ENCODE peak calls at places on chromosomes 7 and 10, in nine cellular contexts. One of them, this sample, is unnamed.

GRCh38 chr7:75993689-75994387 is 557 bp downstream of the TMEM120A start:
- DNase-seq in right lobe of liver: peak; percentile 92
- DNase-seq in natural killer cell: peak; percentile 34
- DNase-seq in Calu3: peak; percentile 32
- DNase-seq in PC-9: peak; percentile 45
- DNase-seq in fibroblast of mammary gland: peak; percentile 66
- DNase-seq in WTC11: peak; percentile 61
- DNase-seq in choroid plexus epithelial cell: peak; percentile 62
- DNase-seq in foreskin fibroblast: peak; percentile 39
- DNase-seq in this sample: peak; percentile 38

GRCh38 chr7:1242601-1243289 is 10.1 kb downstream of the UNCX start:
- DNase-seq in foreskin fibroblast: no peak
- DNase-seq in PC-9: no peak
- DNase-seq in Calu3: no peak
- DNase-seq in natural killer cell: no peak
- DNase-seq in fibroblast of mammary gland: no peak
- DNase-seq in choroid plexus epithelial cell: no peak
- DNase-seq in right lobe of liver: peak; percentile 46
- DNase-seq in WTC11: no peak
- DNase-seq in this sample: no peak

GRCh38 chr7:125878990-125879389 is 949.4 kb upstream of the POT1 start:
- DNase-seq in choroid plexus epithelial cell: peak; percentile 52
- DNase-seq in foreskin fibroblast: no peak
- DNase-seq in PC-9: no peak
- DNase-seq in Calu3: no peak
- DNase-seq in fibroblast of mammary gland: no peak
- DNase-seq in right lobe of liver: no peak
- DNase-seq in natural killer cell: no peak
- DNase-seq in WTC11: no peak
- DNase-seq in this sample: no peak

GRCh38 chr10:132865236-132865635 is 77.1 kb downstream of the CFAP46 start:
- DNase-seq in choroid plexus epithelial cell: no peak
- DNase-seq in natural killer cell: no peak
- DNase-seq in WTC11: peak; percentile 9
- DNase-seq in Calu3: no peak
- DNase-seq in fibroblast of mammary gland: no peak
- DNase-seq in PC-9: no peak
- DNase-seq in right lobe of liver: peak; percentile 45
- DNase-seq in foreskin fibroblast: no peak
- DNase-seq in this sample: peak; percentile 9

GRCh38 chr7:87188930-87189329 is 30.6 kb downstream of the TMEM243 start:
- DNase-seq in natural killer cell: no peak
- DNase-seq in right lobe of liver: no peak
- DNase-seq in fibroblast of mammary gland: no peak
- DNase-seq in foreskin fibroblast: no peak
- DNase-seq in Calu3: no peak
- DNase-seq in PC-9: no peak
- DNase-seq in choroid plexus epithelial cell: no peak
- DNase-seq in WTC11: no peak
- DNase-seq in this sample: no peak

GRCh38 chr7:108026647-108027046 is 23.7 kb upstream of the LAMB1 start:
- DNase-seq in PC-9: no peak
- DNase-seq in Calu3: no peak
- DNase-seq in WTC11: no peak
- DNase-seq in right lobe of liver: no peak
- DNase-seq in choroid plexus epithelial cell: peak; percentile 44
- DNase-seq in natural killer cell: no peak
- DNase-seq in fibroblast of mammary gland: peak; percentile 19
- DNase-seq in foreskin fibroblast: no peak
- DNase-seq in this sample: no peak

GRCh38 chr10:52740913-52741675 is 31.5 kb downstream of the MBL2 start:
- DNase-seq in PC-9: no peak
- DNase-seq in choroid plexus epithelial cell: peak; percentile 57
- DNase-seq in WTC11: peak; percentile 90
- DNase-seq in Calu3: peak; percentile 53
- DNase-seq in right lobe of liver: no peak
- DNase-seq in fibroblast of mammary gland: peak; percentile 23
- DNase-seq in foreskin fibroblast: no peak
- DNase-seq in natural killer cell: peak; percentile 24
- DNase-seq in this sample: peak; percentile 70

GRCh38 chr7:158567153-158567603 is 20.4 kb downstream of the PTPRN2 start:
- DNase-seq in foreskin fibroblast: no peak
- DNase-seq in choroid plexus epithelial cell: no peak
- DNase-seq in fibroblast of mammary gland: no peak
- DNase-seq in Calu3: no peak
- DNase-seq in PC-9: no peak
- DNase-seq in natural killer cell: no peak
- DNase-seq in right lobe of liver: no peak
- DNase-seq in WTC11: no peak
- DNase-seq in this sample: no peak

GRCh38 chr7:44980393-44981034 is 1.7 kb upstream of the MYO1G start:
- DNase-seq in foreskin fibroblast: no peak
- DNase-seq in WTC11: no peak
- DNase-seq in fibroblast of mammary gland: peak; percentile 47
- DNase-seq in choroid plexus epithelial cell: peak; percentile 48
- DNase-seq in natural killer cell: no peak
- DNase-seq in PC-9: no peak
- DNase-seq in Calu3: no peak
- DNase-seq in right lobe of liver: no peak
- DNase-seq in this sample: no peak

GRCh38 chr10:14584643-14585042 is 190.1 kb downstream of the FAM107B start:
- DNase-seq in natural killer cell: no peak
- DNase-seq in foreskin fibroblast: no peak
- DNase-seq in fibroblast of mammary gland: no peak
- DNase-seq in WTC11: no peak
- DNase-seq in right lobe of liver: no peak
- DNase-seq in Calu3: no peak
- DNase-seq in PC-9: no peak
- DNase-seq in choroid plexus epithelial cell: no peak
- DNase-seq in this sample: no peak

GRCh38 chr7:4282434-4283223 is 399.5 kb upstream of the FOXK1 start:
- DNase-seq in natural killer cell: no peak
- DNase-seq in fibroblast of mammary gland: peak; percentile 3
- DNase-seq in Calu3: peak; percentile 59
- DNase-seq in PC-9: peak; percentile 64
- DNase-seq in foreskin fibroblast: no peak
- DNase-seq in WTC11: no peak
- DNase-seq in choroid plexus epithelial cell: no peak
- DNase-seq in right lobe of liver: no peak
- DNase-seq in this sample: no peak

GRCh38 chr7:113774182-113774807 is 144.5 kb downstream of the PPP1R3A start:
- DNase-seq in foreskin fibroblast: no peak
- DNase-seq in Calu3: peak; percentile 29
- DNase-seq in fibroblast of mammary gland: peak; percentile 51
- DNase-seq in choroid plexus epithelial cell: peak; percentile 87
- DNase-seq in natural killer cell: no peak
- DNase-seq in right lobe of liver: no peak
- DNase-seq in PC-9: no peak
- DNase-seq in WTC11: no peak
- DNase-seq in this sample: no peak
- TF ChIP-seq CTCF in foreskin fibroblast: peak; percentile 75
- TF ChIP-seq CTCF in Calu3: no peak
- TF ChIP-seq CTCF in fibroblast of mammary gland: peak; percentile 64
- TF ChIP-seq CTCF in choroid plexus epithelial cell: peak; percentile 72
- TF ChIP-seq CTCF in natural killer cell: no peak
- TF ChIP-seq CTCF in right lobe of liver: peak; percentile 39
- TF ChIP-seq CTCF in PC-9: peak; percentile 71
- TF ChIP-seq CTCF in WTC11: peak; percentile 18
- TF ChIP-seq CTCF in this sample: peak; percentile 71

DNA sequence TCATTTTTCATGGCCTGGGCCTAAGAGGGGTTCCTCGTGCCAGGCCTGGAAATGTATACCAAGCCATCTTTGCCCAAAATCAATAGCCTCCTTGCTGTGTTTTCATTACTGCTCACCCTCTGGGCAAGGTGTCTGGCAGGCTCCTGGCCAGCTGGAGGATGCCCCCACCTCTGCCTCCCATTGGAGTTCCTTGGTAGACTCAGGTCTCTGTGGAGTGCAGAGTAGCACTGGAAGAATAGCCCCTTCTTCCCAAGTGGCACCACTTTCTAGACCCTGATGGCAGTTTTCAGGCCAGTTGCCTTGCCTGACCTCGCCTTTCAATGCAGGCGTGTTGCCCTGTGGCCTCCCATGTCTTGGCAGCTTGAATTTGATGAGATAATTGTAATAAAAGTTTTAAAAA is 55.7 kb upstream of the AQP1 start:
- DNase-seq in right lobe of liver: no peak
- DNase-seq in WTC11: no peak
- DNase-seq in fibroblast of mammary gland: no peak
- DNase-seq in Calu3: no peak
- DNase-seq in choroid plexus epithelial cell: no peak
- DNase-seq in PC-9: no peak
- DNase-seq in foreskin fibroblast: no peak
- DNase-seq in natural killer cell: no peak
- DNase-seq in this sample: no peak
- TF ChIP-seq CTCF in right lobe of liver: no peak
- TF ChIP-seq CTCF in WTC11: no peak
- TF ChIP-seq CTCF in fibroblast of mammary gland: no peak
- TF ChIP-seq CTCF in Calu3: no peak
- TF ChIP-seq CTCF in choroid plexus epithelial cell: no peak
- TF ChIP-seq CTCF in PC-9: no peak
- TF ChIP-seq CTCF in foreskin fibroblast: no peak
- TF ChIP-seq CTCF in natural killer cell: no peak
- TF ChIP-seq CTCF in this sample: no peak

GRCh38 chr7:113307147-113307546 is 188.8 kb upstream of the SMIM30 start:
- DNase-seq in foreskin fibroblast: no peak
- DNase-seq in fibroblast of mammary gland: no peak
- DNase-seq in natural killer cell: no peak
- DNase-seq in PC-9: no peak
- DNase-seq in Calu3: no peak
- DNase-seq in choroid plexus epithelial cell: no peak
- DNase-seq in WTC11: no peak
- DNase-seq in right lobe of liver: no peak
- DNase-seq in this sample: no peak
- TF ChIP-seq CTCF in foreskin fibroblast: no peak
- TF ChIP-seq CTCF in fibroblast of mammary gland: no peak
- TF ChIP-seq CTCF in natural killer cell: no peak
- TF ChIP-seq CTCF in PC-9: no peak
- TF ChIP-seq CTCF in Calu3: no peak
- TF ChIP-seq CTCF in choroid plexus epithelial cell: no peak
- TF ChIP-seq CTCF in WTC11: no peak
- TF ChIP-seq CTCF in right lobe of liver: no peak
- TF ChIP-seq CTCF in this sample: no peak

GRCh38 chr10:20858292-20859124 is 38.6 kb downstream of the NEBL start:
- DNase-seq in WTC11: no peak
- DNase-seq in foreskin fibroblast: no peak
- DNase-seq in right lobe of liver: no peak
- DNase-seq in natural killer cell: no peak
- DNase-seq in PC-9: peak; percentile 55
- DNase-seq in fibroblast of mammary gland: peak; percentile 60
- DNase-seq in Calu3: no peak
- DNase-seq in choroid plexus epithelial cell: peak; percentile 74
- DNase-seq in this sample: no peak
- TF ChIP-seq CTCF in WTC11: peak; percentile 24
- TF ChIP-seq CTCF in foreskin fibroblast: no peak
- TF ChIP-seq CTCF in right lobe of liver: peak; percentile 62
- TF ChIP-seq CTCF in natural killer cell: no peak
- TF ChIP-seq CTCF in PC-9: peak; percentile 73
- TF ChIP-seq CTCF in fibroblast of mammary gland: peak; percentile 50
- TF ChIP-seq CTCF in Calu3: no peak
- TF ChIP-seq CTCF in choroid plexus epithelial cell: peak; percentile 58
- TF ChIP-seq CTCF in this sample: peak; percentile 75

GRCh38 chr7:140722254-140722653 is 25.7 kb downstream of the NDUFB2 start:
- DNase-seq in natural killer cell: no peak
- DNase-seq in fibroblast of mammary gland: no peak
- DNase-seq in PC-9: peak; percentile 28
- DNase-seq in WTC11: no peak
- DNase-seq in Calu3: no peak
- DNase-seq in choroid plexus epithelial cell: no peak
- DNase-seq in right lobe of liver: no peak
- DNase-seq in foreskin fibroblast: no peak
- DNase-seq in this sample: no peak

GRCh38 chr7:140723574-140723973 is 27.1 kb downstream of the NDUFB2 start:
- DNase-seq in WTC11: no peak
- DNase-seq in natural killer cell: no peak
- DNase-seq in right lobe of liver: no peak
- DNase-seq in Calu3: no peak
- DNase-seq in fibroblast of mammary gland: no peak
- DNase-seq in choroid plexus epithelial cell: no peak
- DNase-seq in foreskin fibroblast: no peak
- DNase-seq in PC-9: peak; percentile 6
- DNase-seq in this sample: no peak

GRCh38 chr7:140724706-140725105 is 28.2 kb downstream of the NDUFB2 start:
- DNase-seq in PC-9: no peak
- DNase-seq in WTC11: no peak
- DNase-seq in choroid plexus epithelial cell: no peak
- DNase-seq in fibroblast of mammary gland: no peak
- DNase-seq in foreskin fibroblast: no peak
- DNase-seq in natural killer cell: no peak
- DNase-seq in Calu3: no peak
- DNase-seq in right lobe of liver: no peak
- DNase-seq in this sample: no peak

GRCh38 chr7:140723002-140723401 is 26.5 kb downstream of the NDUFB2 start:
- DNase-seq in right lobe of liver: no peak
- DNase-seq in choroid plexus epithelial cell: no peak
- DNase-seq in Calu3: no peak
- DNase-seq in WTC11: no peak
- DNase-seq in foreskin fibroblast: no peak
- DNase-seq in natural killer cell: no peak
- DNase-seq in fibroblast of mammary gland: no peak
- DNase-seq in PC-9: peak; percentile 4
- DNase-seq in this sample: no peak

GRCh38 chr7:140726304-140726703 is 29.8 kb downstream of the NDUFB2 start:
- DNase-seq in WTC11: no peak
- DNase-seq in Calu3: no peak
- DNase-seq in PC-9: no peak
- DNase-seq in right lobe of liver: no peak
- DNase-seq in natural killer cell: no peak
- DNase-seq in fibroblast of mammary gland: peak; percentile 42
- DNase-seq in choroid plexus epithelial cell: peak; percentile 73
- DNase-seq in foreskin fibroblast: no peak
- DNase-seq in this sample: no peak
- TF ChIP-seq CTCF in WTC11: no peak
- TF ChIP-seq CTCF in Calu3: no peak
- TF ChIP-seq CTCF in PC-9: peak; percentile 53
- TF ChIP-seq CTCF in right lobe of liver: no peak
- TF ChIP-seq CTCF in natural killer cell: peak; percentile 36
- TF ChIP-seq CTCF in fibroblast of mammary gland: peak; percentile 46
- TF ChIP-seq CTCF in choroid plexus epithelial cell: peak; percentile 67
- TF ChIP-seq CTCF in foreskin fibroblast: peak; percentile 47
- TF ChIP-seq CTCF in this sample: peak; percentile 39

This sample was measured in progenitor cell of endocrine pancreas.